ENCODE peak calls at places on chromosomes 11 and 22, in four cellular contexts. X is CD4-positive, alpha-beta T cell; J is pancreas; C is fibroblast of lung. L is an unnamed sample.

GRCh38 chr22:28054622-28054871 is 135.5 kb upstream of the PITPNB start:
- DNase-seq in X (no peak), J (no peak), C (no peak), L (no peak)

GRCh38 chr11:118625976-118626375 is 18.6 kb downstream of the PHLDB1 start:
- DNase-seq in X (no peak), J (no peak), C (no peak), L (no peak)

GRCh38 chr22:39205344-39206021 is 39.3 kb downstream of the PDGFB start:
- DNase-seq in X (no peak), J (peak; percentile 58), C (peak; percentile 57), L (no peak)

GRCh38 chr22:26471522-26471921 is 12.1 kb downstream of the HPS4 start:
- DNase-seq in X (no peak), J (no peak), C (peak; percentile 98), L (no peak)

GRCh38 chr11:86064236-86064803 is 4.6 kb downstream of the PICALM start:
- DNase-seq in X (no peak), J (no peak), C (peak; percentile 49), L (no peak)

GRCh38 chr11:102462610-102463009 is 10.0 kb upstream of the TMEM123 start:
- DNase-seq in X (no peak), J (no peak), C (no peak), L (no peak)

GRCh38 chr22:38271927-38272372 is 860 bp downstream of the TMEM184B start:
- DNase-seq in X (no peak), J (peak; percentile 65), C (no peak), L (no peak)

GRCh38 chr11:59069082-59069481 is 17.0 kb upstream of the GLYATL1B start:
- DNase-seq in X (no peak), J (no peak), C (no peak), L (no peak)

GRCh38 chr22:45170001-45170466 is 6.3 kb downstream of the NUP50 start:
- DNase-seq in X (no peak), J (no peak), C (peak; percentile 46), L (no peak)

GRCh38 chr22:36253523-36254490 is 874 bp downstream of the APOL1 start:
- DNase-seq in X (no peak), J (no peak), C (no peak), L (no peak)

GRCh38 chr22:46457502-46458488 is 79.6 kb downstream of the CELSR1 start:
- DNase-seq in X (no peak), J (no peak), C (peak; percentile 87), L (no peak)

GRCh38 chr22:39360674-39361413 is 11.1 kb downstream of the SYNGR1 start:
- DNase-seq in X (no peak), J (no peak), C (no peak), L (no peak)

GRCh38 chr11:34490304-34490703 is 23.3 kb downstream of the ELF5 start:
- DNase-seq in X (no peak), J (no peak), C (no peak), L (no peak)

GRCh38 chr11:35087648-35088047 is 51.3 kb upstream of the CD44 start:
- DNase-seq in X (no peak), J (no peak), C (peak; percentile 55), L (no peak)

GRCh38 chr22:33971561-33971961 is 51.3 kb upstream of the LARGE1 start:
- DNase-seq in X (no peak), J (no peak), C (no peak), L (no peak)

DNA sequence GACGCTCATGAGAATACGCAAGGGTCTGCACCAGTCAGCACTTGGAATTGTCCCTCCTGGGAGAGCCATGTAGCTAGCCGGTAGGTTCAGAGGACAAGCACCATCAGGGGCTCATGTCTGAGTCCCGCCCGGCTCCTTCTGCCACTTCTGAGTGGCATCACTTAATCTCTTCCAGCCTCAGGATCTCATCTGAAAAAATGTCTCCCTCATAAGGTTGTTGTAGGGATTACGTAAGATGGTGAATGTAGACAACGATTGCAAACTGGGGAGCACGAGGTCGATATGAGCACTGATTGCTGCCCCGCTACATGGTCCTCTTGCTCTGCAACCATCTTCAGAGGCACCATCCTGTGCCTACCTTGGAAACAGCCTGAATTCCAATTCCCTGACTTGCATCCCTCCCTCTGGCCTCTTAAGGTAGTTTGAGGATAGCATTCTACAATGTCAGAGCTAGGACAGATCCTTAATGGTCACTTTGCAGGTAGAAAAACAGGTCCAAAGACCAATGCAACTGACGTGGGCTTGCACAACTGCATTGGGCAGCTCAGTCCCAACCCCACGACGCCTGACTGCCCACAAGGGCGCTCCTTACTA is 115.8 kb upstream of the TMEM45B start:
- DNase-seq in X (no peak), J (no peak), C (no peak), L (no peak)
- TF ChIP-seq CTCF in X (no peak), J (no peak), C (peak; percentile 1), L (no peak)

GRCh38 chr22:50302564-50302963 is 4.9 kb downstream of the PLXNB2 start:
- DNase-seq in X (no peak), J (no peak), C (no peak), L (no peak)

GRCh38 chr22:50303515-50303847 is 4.0 kb downstream of the PLXNB2 start:
- DNase-seq in X (no peak), J (no peak), C (no peak), L (no peak)

GRCh38 chr22:50305393-50305657 is 2.1 kb downstream of the PLXNB2 start:
- DNase-seq in X (no peak), J (no peak), C (no peak), L (no peak)

GRCh38 chr22:50304528-50305392 is 2.7 kb downstream of the PLXNB2 start:
- DNase-seq in X (no peak), J (no peak), C (peak; percentile 62), L (no peak)

DNA sequence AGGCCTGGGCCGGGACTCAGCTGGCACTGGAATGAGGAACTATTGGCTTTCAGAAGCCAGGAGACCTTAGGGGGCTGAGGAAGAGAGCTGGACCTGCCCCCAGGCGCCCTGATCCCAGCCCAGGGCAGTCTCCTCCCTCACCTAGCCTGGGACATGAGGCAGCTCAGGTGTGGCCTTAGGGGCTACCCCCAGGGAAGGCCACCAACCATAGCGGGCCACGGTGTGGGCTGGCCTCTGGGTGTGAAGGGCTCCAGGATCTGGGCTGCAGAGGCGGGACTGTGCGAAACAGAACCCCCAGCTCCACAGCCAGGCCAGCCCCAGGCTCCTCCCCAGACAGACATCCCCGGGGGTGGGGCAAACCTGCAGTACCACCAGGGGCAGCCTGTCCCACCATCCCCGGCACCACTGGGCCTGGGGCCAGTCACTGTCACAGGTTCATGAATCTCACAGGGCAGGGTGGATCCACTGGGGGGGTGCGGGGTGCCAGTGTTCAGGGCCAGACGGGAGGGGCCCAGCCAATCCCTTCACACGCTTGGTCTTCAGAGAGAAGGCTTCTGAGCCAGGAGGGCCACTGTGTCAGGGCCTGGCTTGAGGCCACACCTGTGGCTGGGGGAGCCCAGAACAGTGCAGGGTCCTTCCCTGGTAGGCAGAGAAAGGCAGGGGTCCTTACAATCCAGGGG is 3.5 kb downstream of the PLXNB2 start:
- DNase-seq in X (no peak), J (no peak), C (no peak), L (no peak)
- H3K27ac ChIP-seq in X (no peak overlapping the region), J (peak overlapping the region; percentile 88), C (no peak overlapping the region), L (peak overlapping the region; percentile 95)

DNA sequence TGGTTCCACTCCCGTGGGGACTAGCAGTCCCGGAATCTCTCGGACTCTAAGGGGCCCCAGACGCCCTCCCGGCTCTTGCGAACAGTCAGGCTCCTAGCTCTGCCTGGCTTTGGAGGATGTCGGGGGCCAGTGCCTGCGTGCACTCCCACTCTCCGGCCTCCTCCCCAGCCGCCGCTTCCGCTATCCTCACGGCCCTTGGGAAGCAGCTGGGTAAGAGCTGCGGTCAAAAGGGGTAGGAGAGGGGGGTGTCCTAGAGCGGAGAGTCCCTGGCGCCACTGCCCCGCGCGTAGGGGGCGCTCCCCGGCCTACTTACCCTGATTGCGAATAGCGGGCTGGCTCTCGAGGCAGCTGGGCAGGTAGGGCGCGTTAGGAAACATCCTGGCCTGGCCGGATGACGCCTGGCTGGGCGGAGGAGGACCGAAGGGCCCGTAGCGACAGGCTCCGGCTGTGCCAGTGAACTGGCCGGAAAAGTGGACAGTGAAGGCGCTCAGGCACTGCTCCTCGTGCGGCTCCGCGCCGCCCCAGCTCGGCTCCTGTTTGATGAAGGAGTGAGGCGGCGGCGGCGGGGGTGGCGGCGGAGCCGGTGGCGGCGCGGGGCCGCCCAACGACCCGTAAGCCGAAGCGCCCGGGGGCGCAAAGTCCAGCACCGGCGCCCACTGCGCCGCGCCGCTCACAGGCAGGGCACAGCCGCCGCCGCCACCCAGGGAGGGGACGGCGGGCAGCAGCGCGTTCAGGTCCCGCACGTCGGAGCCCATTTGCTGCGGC is 770 bp downstream of the WT1 start:
- DNase-seq in X (no peak), J (no peak), C (no peak), L (no peak)
- H3K27me3 ChIP-seq in X (peaks cover 91% of the 10 kb centered on the region), J (peaks cover 3% of the 10 kb centered on the region), C (peaks cover 77% of the 10 kb centered on the region), L (peaks cover 11% of the 10 kb centered on the region)

DNA sequence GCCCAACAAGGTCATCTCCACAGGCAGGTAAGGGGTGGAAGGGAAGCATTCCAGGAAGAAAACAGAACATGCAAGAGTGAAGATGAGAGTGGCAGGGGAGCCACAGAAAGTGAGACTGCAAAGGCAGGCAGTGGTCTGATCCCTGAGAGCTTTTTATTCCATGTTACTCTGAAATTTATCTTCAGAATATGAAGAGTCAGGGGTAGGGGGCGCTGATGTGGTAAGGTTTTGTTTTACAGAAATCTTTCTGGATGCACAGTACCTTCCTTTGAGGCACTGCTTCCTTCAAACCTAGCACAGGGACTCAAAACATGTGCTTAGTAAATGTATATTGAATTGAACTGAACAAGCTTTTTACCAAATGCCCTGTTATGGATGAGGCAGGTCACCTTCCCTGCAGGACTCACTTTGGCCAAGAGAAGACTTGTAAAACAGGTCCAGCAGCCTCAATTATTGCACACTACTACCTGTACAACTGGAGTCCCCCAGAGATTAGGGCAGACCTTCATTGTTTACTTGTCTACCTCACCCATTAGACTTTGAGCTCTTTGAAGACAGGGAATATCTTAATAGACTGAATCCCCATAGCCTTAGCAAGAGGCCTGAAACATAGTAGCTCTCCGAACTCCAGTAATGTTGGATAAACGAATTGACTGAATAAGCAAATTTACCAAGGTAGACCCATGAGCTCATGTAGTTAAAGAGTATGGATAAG is 2.2 kb downstream of the PAK1 start:
- DNase-seq in X (no peak), J (no peak), C (no peak), L (no peak)
- TF ChIP-seq CTCF in X (no peak), J (no peak), C (peak; percentile 19), L (no peak)

GRCh38 chr11:353315-353857 is 15.9 kb upstream of the B4GALNT4 start:
- DNase-seq in X (no peak), J (peak; percentile 88), C (peak; percentile 70), L (peak; percentile 67)
- H3K27ac ChIP-seq in X (no peak overlapping the region), J (peak overlapping the region; percentile 98), C (peak overlapping the region; percentile 53), L (peak overlapping the region; percentile 99)

L was measured in thoracic aorta.